ENCODE peak calls at places on chromosomes 13 and 19, in four cellular contexts. One of them, this sample, is unnamed.

GRCh38 chr19:46386996-46387712 is 26.2 kb downstream of the CCDC8 start:
- DNase-seq in fibroblast of the aortic adventitia: no peak
- DNase-seq in left ventricle myocardium inferior: no peak
- DNase-seq in fibroblast of lung: no peak
- DNase-seq in this sample: no peak

GRCh38 chr19:45469132-45469834 is 1.5 kb downstream of the FOSB start:
- DNase-seq in fibroblast of the aortic adventitia: peak
- DNase-seq in left ventricle myocardium inferior: peak
- DNase-seq in fibroblast of lung: peak
- DNase-seq in this sample: peak

GRCh38 chr19:3098515-3099346 is 4.6 kb downstream of the GNA11 start:
- DNase-seq in fibroblast of the aortic adventitia: peak
- DNase-seq in left ventricle myocardium inferior: peak
- DNase-seq in fibroblast of lung: no peak
- DNase-seq in this sample: no peak

GRCh38 chr19:41327499-41328156 is 17.7 kb downstream of the CCDC97 start:
- DNase-seq in fibroblast of the aortic adventitia: no peak
- DNase-seq in left ventricle myocardium inferior: peak
- DNase-seq in fibroblast of lung: peak
- DNase-seq in this sample: no peak

GRCh38 chr19:37007587-37008220 is 70.5 kb upstream of the ZNF420 start:
- DNase-seq in fibroblast of the aortic adventitia: no peak
- DNase-seq in left ventricle myocardium inferior: peak
- DNase-seq in fibroblast of lung: peak
- DNase-seq in this sample: no peak

GRCh38 chr13:85386424-85386823 is 412.8 kb downstream of the SLITRK6 start:
- DNase-seq in fibroblast of the aortic adventitia: no peak
- DNase-seq in left ventricle myocardium inferior: no peak
- DNase-seq in fibroblast of lung: peak
- DNase-seq in this sample: no peak

GRCh38 chr13:79541426-79542049 is 60.6 kb downstream of the NDFIP2 start:
- DNase-seq in fibroblast of the aortic adventitia: peak
- DNase-seq in left ventricle myocardium inferior: no peak
- DNase-seq in fibroblast of lung: peak
- DNase-seq in this sample: peak

GRCh38 chr19:6150289-6150688 is 14.8 kb downstream of the ACSBG2 start:
- DNase-seq in fibroblast of the aortic adventitia: no peak
- DNase-seq in left ventricle myocardium inferior: no peak
- DNase-seq in fibroblast of lung: no peak
- DNase-seq in this sample: no peak

GRCh38 chr13:40786568-40786996 is 2.8 kb upstream of the SLC25A15 start:
- DNase-seq in fibroblast of the aortic adventitia: no peak
- DNase-seq in left ventricle myocardium inferior: no peak
- DNase-seq in fibroblast of lung: peak
- DNase-seq in this sample: no peak

GRCh38 chr13:112838038-112838965 is 130.7 kb upstream of the MCF2L start:
- DNase-seq in fibroblast of the aortic adventitia: no peak
- DNase-seq in left ventricle myocardium inferior: no peak
- DNase-seq in fibroblast of lung: no peak
- DNase-seq in this sample: no peak

GRCh38 chr13:20118268-20119140 is 42.3 kb downstream of the GJA3 start:
- DNase-seq in fibroblast of the aortic adventitia: peak
- DNase-seq in left ventricle myocardium inferior: peak
- DNase-seq in fibroblast of lung: peak
- DNase-seq in this sample: no peak

GRCh38 chr19:51525731-51526130 is 5.7 kb downstream of the SIGLEC6 start:
- DNase-seq in fibroblast of the aortic adventitia: no peak
- DNase-seq in left ventricle myocardium inferior: no peak
- DNase-seq in fibroblast of lung: no peak
- DNase-seq in this sample: no peak

GRCh38 chr19:17495639-17496265 is 15.7 kb upstream of the PGLS start:
- DNase-seq in fibroblast of the aortic adventitia: no peak
- DNase-seq in left ventricle myocardium inferior: no peak
- DNase-seq in fibroblast of lung: no peak
- DNase-seq in this sample: no peak

GRCh38 chr19:45852941-45853340 is 10.0 kb downstream of the SYMPK start:
- DNase-seq in fibroblast of the aortic adventitia: no peak
- DNase-seq in left ventricle myocardium inferior: no peak
- DNase-seq in fibroblast of lung: peak
- DNase-seq in this sample: no peak

GRCh38 chr19:47699360-47699917 is 13.8 kb upstream of the EHD2 start:
- DNase-seq in fibroblast of the aortic adventitia: peak
- DNase-seq in left ventricle myocardium inferior: no peak
- DNase-seq in fibroblast of lung: no peak
- DNase-seq in this sample: no peak

GRCh38 chr19:8468124-8468523 is 23.3 kb downstream of the HNRNPM start:
- DNase-seq in fibroblast of the aortic adventitia: no peak
- DNase-seq in left ventricle myocardium inferior: no peak
- DNase-seq in fibroblast of lung: no peak
- DNase-seq in this sample: no peak

GRCh38 chr13:27712421-27712820 is 79.9 kb upstream of the GSX1 start:
- DNase-seq in fibroblast of the aortic adventitia: peak
- DNase-seq in left ventricle myocardium inferior: no peak
- DNase-seq in fibroblast of lung: no peak
- DNase-seq in this sample: no peak

GRCh38 chr19:44904426-44904994 is 1.1 kb upstream of the APOE start:
- DNase-seq in fibroblast of the aortic adventitia: no peak
- DNase-seq in left ventricle myocardium inferior: no peak
- DNase-seq in fibroblast of lung: no peak
- DNase-seq in this sample: no peak

GRCh38 chr13:76856141-76856571 is 30.0 kb downstream of the KCTD12 start:
- DNase-seq in fibroblast of the aortic adventitia: peak
- DNase-seq in left ventricle myocardium inferior: no peak
- DNase-seq in fibroblast of lung: peak
- DNase-seq in this sample: peak

GRCh38 chr13:80054806-80055205 is 286.1 kb downstream of the SPRY2 start:
- DNase-seq in fibroblast of the aortic adventitia: no peak
- DNase-seq in left ventricle myocardium inferior: no peak
- DNase-seq in fibroblast of lung: peak
- DNase-seq in this sample: no peak

GRCh38 chr19:7926021-7926726 is at the start of gene CTXN1:
- DNase-seq in fibroblast of the aortic adventitia: peak
- DNase-seq in left ventricle myocardium inferior: peak
- DNase-seq in fibroblast of lung: peak
- DNase-seq in this sample: no peak

GRCh38 chr19:33094504-33095067 is 13.6 kb downstream of the GPATCH1 start:
- DNase-seq in fibroblast of the aortic adventitia: no peak
- DNase-seq in left ventricle myocardium inferior: no peak
- DNase-seq in fibroblast of lung: no peak
- DNase-seq in this sample: no peak

GRCh38 chr19:45637890-45638667 is 1.1 kb downstream of the EML2 start:
- DNase-seq in fibroblast of the aortic adventitia: peak
- DNase-seq in left ventricle myocardium inferior: no peak
- DNase-seq in fibroblast of lung: peak
- DNase-seq in this sample: no peak

GRCh38 chr13:79626924-79627323 is 146.0 kb downstream of the NDFIP2 start:
- DNase-seq in fibroblast of the aortic adventitia: no peak
- DNase-seq in left ventricle myocardium inferior: no peak
- DNase-seq in fibroblast of lung: peak
- DNase-seq in this sample: no peak

GRCh38 chr13:101144808-101145419 is 271.4 kb downstream of the NALCN start:
- DNase-seq in fibroblast of the aortic adventitia: peak
- DNase-seq in left ventricle myocardium inferior: no peak
- DNase-seq in fibroblast of lung: peak
- DNase-seq in this sample: no peak

GRCh38 chr19:46984077-46985010 is 35.3 kb upstream of the NPAS1 start:
- DNase-seq in fibroblast of the aortic adventitia: peak
- DNase-seq in left ventricle myocardium inferior: peak
- DNase-seq in fibroblast of lung: peak
- DNase-seq in this sample: no peak

GRCh38 chr19:49932731-49933131 is 3.4 kb upstream of the NUP62 start:
- DNase-seq in fibroblast of the aortic adventitia: no peak
- DNase-seq in left ventricle myocardium inferior: no peak
- DNase-seq in fibroblast of lung: no peak
- DNase-seq in this sample: no peak

GRCh38 chr19:31096930-31097329 is 252.3 kb downstream of the TSHZ3 start:
- DNase-seq in fibroblast of the aortic adventitia: peak
- DNase-seq in left ventricle myocardium inferior: no peak
- DNase-seq in fibroblast of lung: no peak
- DNase-seq in this sample: no peak

This sample was measured in HS-5.